ENCODE peak calls at places on chromosomes 11 and 22, in four cellular contexts. One of them, this sample, is unnamed.

GRCh38 chr11:62001450-62002178 is 34.2 kb upstream of the FTH1 start:
- DNase-seq in type B pancreatic cell: no peak
- DNase-seq in choroid plexus epithelial cell: peak
- DNase-seq in thoracic aorta: no peak
- DNase-seq in this sample: no peak

GRCh38 chr11:15649371-15650104 is 534.8 kb downstream of the INSC start:
- DNase-seq in type B pancreatic cell: no peak
- DNase-seq in choroid plexus epithelial cell: no peak
- DNase-seq in thoracic aorta: no peak
- DNase-seq in this sample: no peak

GRCh38 chr22:19757985-19758895 is 2.3 kb upstream of the TBX1 start:
- DNase-seq in type B pancreatic cell: no peak
- DNase-seq in choroid plexus epithelial cell: no peak
- DNase-seq in thoracic aorta: no peak
- DNase-seq in this sample: no peak

GRCh38 chr11:126716456-126717083 is 284.0 kb downstream of the KIRREL3 start:
- DNase-seq in type B pancreatic cell: no peak
- DNase-seq in choroid plexus epithelial cell: peak
- DNase-seq in thoracic aorta: no peak
- DNase-seq in this sample: peak

GRCh38 chr11:121886005-121886739 is 229.8 kb downstream of the BLID start:
- DNase-seq in type B pancreatic cell: no peak
- DNase-seq in choroid plexus epithelial cell: peak
- DNase-seq in thoracic aorta: no peak
- DNase-seq in this sample: no peak

GRCh38 chr11:35136311-35136710 is 2.7 kb upstream of the CD44 start:
- DNase-seq in type B pancreatic cell: no peak
- DNase-seq in choroid plexus epithelial cell: no peak
- DNase-seq in thoracic aorta: no peak
- DNase-seq in this sample: no peak

GRCh38 chr22:43925433-43926348 is 2.1 kb downstream of the PNPLA3 start:
- DNase-seq in type B pancreatic cell: no peak
- DNase-seq in choroid plexus epithelial cell: no peak
- DNase-seq in thoracic aorta: no peak
- DNase-seq in this sample: no peak

GRCh38 chr11:12449961-12450715 is 72.8 kb downstream of the PARVA start:
- DNase-seq in type B pancreatic cell: no peak
- DNase-seq in choroid plexus epithelial cell: peak
- DNase-seq in thoracic aorta: no peak
- DNase-seq in this sample: no peak

GRCh38 chr11:116782728-116783127 is 5.1 kb downstream of the ZPR1 start:
- DNase-seq in type B pancreatic cell: no peak
- DNase-seq in choroid plexus epithelial cell: peak
- DNase-seq in thoracic aorta: no peak
- DNase-seq in this sample: no peak

GRCh38 chr11:71431271-71431670 is 16.9 kb downstream of the DHCR7 start:
- DNase-seq in type B pancreatic cell: no peak
- DNase-seq in choroid plexus epithelial cell: no peak
- DNase-seq in thoracic aorta: no peak
- DNase-seq in this sample: no peak

GRCh38 chr22:50048836-50049235 is 9.3 kb downstream of the TTLL8 start:
- DNase-seq in type B pancreatic cell: no peak
- DNase-seq in choroid plexus epithelial cell: no peak
- DNase-seq in thoracic aorta: no peak
- DNase-seq in this sample: no peak

GRCh38 chr11:62879554-62879953 is 1.1 kb upstream of the SLC3A2 start:
- DNase-seq in type B pancreatic cell: no peak
- DNase-seq in choroid plexus epithelial cell: peak
- DNase-seq in thoracic aorta: no peak
- DNase-seq in this sample: no peak

GRCh38 chr11:120694706-120695105 is 183.2 kb downstream of the GRIK4 start:
- DNase-seq in type B pancreatic cell: no peak
- DNase-seq in choroid plexus epithelial cell: no peak
- DNase-seq in thoracic aorta: no peak
- DNase-seq in this sample: no peak

GRCh38 chr11:1842149-1843097 is 3.6 kb downstream of the TNNI2 start:
- DNase-seq in type B pancreatic cell: no peak
- DNase-seq in choroid plexus epithelial cell: no peak
- DNase-seq in thoracic aorta: no peak
- DNase-seq in this sample: no peak

GRCh38 chr22:26798433-26799065 is 141.2 kb downstream of the MIAT start:
- DNase-seq in type B pancreatic cell: no peak
- DNase-seq in choroid plexus epithelial cell: no peak
- DNase-seq in thoracic aorta: no peak
- DNase-seq in this sample: no peak

GRCh38 chr11:4610258-4610935 is 2.4 kb upstream of the TRIM68 start:
- DNase-seq in type B pancreatic cell: no peak
- DNase-seq in choroid plexus epithelial cell: no peak
- DNase-seq in thoracic aorta: no peak
- DNase-seq in this sample: no peak

DNA sequence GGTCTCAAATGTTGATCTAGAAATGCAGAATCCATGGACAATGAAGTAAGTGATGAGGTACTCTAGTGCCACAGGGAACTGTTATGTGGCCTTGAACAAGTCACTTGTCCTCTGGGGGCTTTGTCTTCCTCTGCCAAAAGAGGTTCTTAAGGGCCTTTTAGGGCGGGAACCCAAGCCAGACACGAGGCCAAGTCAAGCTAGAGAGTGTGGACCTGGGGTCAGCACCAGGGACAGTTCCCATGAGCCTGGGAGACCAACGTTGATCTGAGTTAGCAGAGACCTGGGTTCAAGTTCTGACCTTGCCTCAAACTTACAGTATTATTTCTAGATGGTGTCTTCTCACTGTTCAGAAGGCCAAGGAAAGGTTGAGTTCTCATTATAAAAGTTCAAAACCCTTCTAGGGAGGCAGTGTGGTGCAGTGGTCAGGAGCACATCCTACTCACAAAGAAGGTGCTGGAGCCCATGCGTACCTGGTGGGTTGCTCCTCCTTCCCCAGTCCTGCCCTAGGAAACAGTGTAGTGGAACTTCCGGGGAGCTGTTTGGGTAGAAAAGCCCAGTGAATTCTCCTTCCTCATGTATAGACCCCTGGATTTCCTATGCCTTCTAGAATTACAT is 121.5 kb downstream of the CHST1 start:
- DNase-seq in type B pancreatic cell: no peak
- DNase-seq in choroid plexus epithelial cell: peak
- DNase-seq in thoracic aorta: no peak
- DNase-seq in this sample: no peak
- TF ChIP-seq CTCF in type B pancreatic cell: no peak
- TF ChIP-seq CTCF in choroid plexus epithelial cell: no peak
- TF ChIP-seq CTCF in thoracic aorta: no peak
- TF ChIP-seq CTCF in this sample: no peak

DNA sequence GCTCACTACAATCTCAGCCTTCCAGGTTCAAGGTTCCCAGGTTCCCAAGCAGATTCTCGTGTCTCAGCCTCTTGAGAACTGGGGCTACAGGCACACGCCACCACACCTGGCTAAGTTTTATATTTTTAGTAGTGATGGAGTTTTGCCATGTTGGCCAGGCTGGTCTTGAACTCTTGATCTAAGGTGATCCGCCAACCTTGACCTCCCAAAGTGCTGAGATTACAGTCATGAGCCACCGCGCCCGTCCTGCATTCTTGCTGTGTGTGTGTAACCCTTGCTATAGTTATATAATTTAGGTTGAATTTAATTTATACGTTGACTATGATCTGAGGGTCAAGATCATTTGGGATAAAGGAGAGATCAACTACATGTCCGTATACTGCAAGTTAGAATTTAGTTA is 29.3 kb upstream of the ROBO3 start:
- DNase-seq in type B pancreatic cell: no peak
- DNase-seq in choroid plexus epithelial cell: no peak
- DNase-seq in thoracic aorta: no peak
- DNase-seq in this sample: no peak
- TF ChIP-seq CTCF in type B pancreatic cell: no peak
- TF ChIP-seq CTCF in choroid plexus epithelial cell: no peak
- TF ChIP-seq CTCF in thoracic aorta: no peak
- TF ChIP-seq CTCF in this sample: no peak

GRCh38 chr22:46360097-46360496 is 24.6 kb downstream of the TRMU start:
- DNase-seq in type B pancreatic cell: no peak
- DNase-seq in choroid plexus epithelial cell: no peak
- DNase-seq in thoracic aorta: no peak
- DNase-seq in this sample: no peak
- TF ChIP-seq CTCF in type B pancreatic cell: no peak
- TF ChIP-seq CTCF in choroid plexus epithelial cell: no peak
- TF ChIP-seq CTCF in thoracic aorta: no peak
- TF ChIP-seq CTCF in this sample: no peak

DNA sequence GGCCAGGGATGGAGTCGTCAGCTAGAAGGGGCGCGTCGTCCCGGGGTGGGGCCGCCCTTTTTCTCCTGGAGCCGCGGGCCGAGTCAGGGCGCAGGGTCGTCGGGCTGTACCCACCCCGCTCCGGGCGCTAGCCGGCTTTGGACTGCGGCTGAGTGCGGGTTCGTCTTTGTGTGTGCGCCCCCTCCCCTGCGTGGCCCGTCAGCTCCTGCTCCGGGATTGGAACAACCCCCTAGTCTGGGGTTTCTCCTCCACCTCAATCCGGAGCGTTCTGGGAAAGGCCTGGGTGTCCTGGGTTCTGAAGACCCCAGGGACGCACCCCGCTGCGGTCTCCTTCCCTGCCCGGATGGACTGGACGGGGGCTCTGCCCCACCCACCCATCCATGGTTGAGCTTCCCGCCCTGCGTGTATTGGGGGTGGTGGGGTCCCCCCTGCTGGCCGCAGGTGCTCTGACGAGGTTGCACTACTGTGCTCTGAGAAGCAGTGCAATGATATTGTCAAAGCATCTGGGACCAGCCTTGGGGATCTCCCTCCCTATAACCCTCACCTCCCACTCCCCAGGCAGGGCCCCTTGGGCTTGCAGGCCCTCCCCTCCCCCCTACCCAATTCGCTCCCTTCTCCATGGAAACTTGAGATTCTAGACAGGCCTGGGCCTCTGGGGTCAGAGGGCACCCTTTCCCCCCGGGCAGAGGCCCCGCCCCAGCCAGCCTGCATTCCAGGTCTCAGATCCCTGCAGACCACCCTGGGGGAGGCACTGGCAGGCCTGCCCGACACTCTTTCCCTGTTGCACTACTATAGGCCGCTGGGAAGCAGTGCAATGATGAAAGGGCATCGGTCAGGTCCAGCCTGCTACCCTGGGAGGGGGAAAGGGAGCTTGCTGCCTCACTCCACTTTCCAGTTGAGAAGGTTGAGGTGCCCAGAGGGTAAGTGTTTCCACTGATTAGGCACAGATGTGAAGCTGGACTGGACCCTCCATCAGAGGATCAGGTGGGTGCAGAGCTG is 10.7 kb downstream of the SDF2L1 start:
- DNase-seq in type B pancreatic cell: no peak
- DNase-seq in choroid plexus epithelial cell: no peak
- DNase-seq in thoracic aorta: no peak
- DNase-seq in this sample: no peak
- TF ChIP-seq CTCF in type B pancreatic cell: peak
- TF ChIP-seq CTCF in choroid plexus epithelial cell: no peak
- TF ChIP-seq CTCF in thoracic aorta: no peak
- TF ChIP-seq CTCF in this sample: no peak

GRCh38 chr11:40132881-40133280 is 1326.6 kb downstream of the LRRC4C start:
- DNase-seq in type B pancreatic cell: no peak
- DNase-seq in choroid plexus epithelial cell: no peak
- DNase-seq in thoracic aorta: no peak
- DNase-seq in this sample: no peak

GRCh38 chr11:40130427-40130826 is 1329.0 kb downstream of the LRRC4C start:
- DNase-seq in type B pancreatic cell: no peak
- DNase-seq in choroid plexus epithelial cell: no peak
- DNase-seq in thoracic aorta: no peak
- DNase-seq in this sample: no peak

GRCh38 chr11:40133526-40133925 is 1325.9 kb downstream of the LRRC4C start:
- DNase-seq in type B pancreatic cell: no peak
- DNase-seq in choroid plexus epithelial cell: no peak
- DNase-seq in thoracic aorta: no peak
- DNase-seq in this sample: no peak

GRCh38 chr11:40125054-40125453 is 1334.4 kb downstream of the LRRC4C start:
- DNase-seq in type B pancreatic cell: no peak
- DNase-seq in choroid plexus epithelial cell: no peak
- DNase-seq in thoracic aorta: no peak
- DNase-seq in this sample: no peak

GRCh38 chr11:40129276-40129675 is 1330.2 kb downstream of the LRRC4C start:
- DNase-seq in type B pancreatic cell: no peak
- DNase-seq in choroid plexus epithelial cell: peak
- DNase-seq in thoracic aorta: no peak
- DNase-seq in this sample: peak
- TF ChIP-seq CTCF in type B pancreatic cell: peak
- TF ChIP-seq CTCF in choroid plexus epithelial cell: peak
- TF ChIP-seq CTCF in thoracic aorta: no peak
- TF ChIP-seq CTCF in this sample: no peak

This sample was measured in GM10248.